ENCODE peak calls at places on chromosomes 5 and 9, in eight cellular contexts. One of them, this sample, is unnamed.

GRCh38 chr5:91433861-91434260 is 50.7 kb upstream of the ARRDC3 start:
- DNase-seq in PC-3: no peak
- DNase-seq in occipital lobe: no peak
- DNase-seq in amygdala: no peak
- DNase-seq in stimulated activated CD4-positive, alpha-beta T cell treated with anti-CD3 and anti-CD28 coated beads, Interleukin-1b, Interleukin-23, amount 100 ng/mL, for 24 hours: no peak
- DNase-seq in epithelial cell of esophagus: no peak
- DNase-seq in D341Med: no peak
- DNase-seq in HTR-8/SVneo: no peak
- DNase-seq in this sample: no peak

GRCh38 chr9:88532320-88532719 is 2.7 kb upstream of the NXNL2 start:
- DNase-seq in PC-3: no peak
- DNase-seq in occipital lobe: no peak
- DNase-seq in amygdala: no peak
- DNase-seq in stimulated activated CD4-positive, alpha-beta T cell treated with anti-CD3 and anti-CD28 coated beads, Interleukin-1b, Interleukin-23, amount 100 ng/mL, for 24 hours: no peak
- DNase-seq in epithelial cell of esophagus: peak
- DNase-seq in D341Med: no peak
- DNase-seq in HTR-8/SVneo: no peak
- DNase-seq in this sample: no peak

GRCh38 chr5:163408311-163408923 is 29.0 kb upstream of the CCNG1 start:
- DNase-seq in PC-3: peak
- DNase-seq in occipital lobe: peak
- DNase-seq in amygdala: peak
- DNase-seq in stimulated activated CD4-positive, alpha-beta T cell treated with anti-CD3 and anti-CD28 coated beads, Interleukin-1b, Interleukin-23, amount 100 ng/mL, for 24 hours: peak
- DNase-seq in epithelial cell of esophagus: peak
- DNase-seq in D341Med: peak
- DNase-seq in HTR-8/SVneo: peak
- DNase-seq in this sample: peak

GRCh38 chr9:131737426-131737825 is 2.5 kb downstream of the RAPGEF1 start:
- DNase-seq in PC-3: no peak
- DNase-seq in occipital lobe: no peak
- DNase-seq in amygdala: no peak
- DNase-seq in stimulated activated CD4-positive, alpha-beta T cell treated with anti-CD3 and anti-CD28 coated beads, Interleukin-1b, Interleukin-23, amount 100 ng/mL, for 24 hours: no peak
- DNase-seq in epithelial cell of esophagus: no peak
- DNase-seq in D341Med: no peak
- DNase-seq in HTR-8/SVneo: no peak
- DNase-seq in this sample: no peak

GRCh38 chr5:137605377-137605776 is 106.3 kb upstream of the SPOCK1 start:
- DNase-seq in PC-3: peak
- DNase-seq in occipital lobe: no peak
- DNase-seq in amygdala: no peak
- DNase-seq in stimulated activated CD4-positive, alpha-beta T cell treated with anti-CD3 and anti-CD28 coated beads, Interleukin-1b, Interleukin-23, amount 100 ng/mL, for 24 hours: no peak
- DNase-seq in epithelial cell of esophagus: peak
- DNase-seq in D341Med: no peak
- DNase-seq in HTR-8/SVneo: peak
- DNase-seq in this sample: no peak

GRCh38 chr5:150780180-150780692 is 1.7 kb downstream of the SMIM3 start:
- DNase-seq in PC-3: no peak
- DNase-seq in occipital lobe: no peak
- DNase-seq in amygdala: no peak
- DNase-seq in stimulated activated CD4-positive, alpha-beta T cell treated with anti-CD3 and anti-CD28 coated beads, Interleukin-1b, Interleukin-23, amount 100 ng/mL, for 24 hours: no peak
- DNase-seq in epithelial cell of esophagus: no peak
- DNase-seq in D341Med: no peak
- DNase-seq in HTR-8/SVneo: no peak
- DNase-seq in this sample: peak

GRCh38 chr5:124651663-124652513 is 94.6 kb downstream of the ZNF608 start:
- DNase-seq in PC-3: peak
- DNase-seq in occipital lobe: peak
- DNase-seq in amygdala: peak
- DNase-seq in stimulated activated CD4-positive, alpha-beta T cell treated with anti-CD3 and anti-CD28 coated beads, Interleukin-1b, Interleukin-23, amount 100 ng/mL, for 24 hours: peak
- DNase-seq in epithelial cell of esophagus: peak
- DNase-seq in D341Med: peak
- DNase-seq in HTR-8/SVneo: peak
- DNase-seq in this sample: peak

GRCh38 chr5:157217289-157218024 is 36.8 kb downstream of the ITK start:
- DNase-seq in PC-3: no peak
- DNase-seq in occipital lobe: peak
- DNase-seq in amygdala: no peak
- DNase-seq in stimulated activated CD4-positive, alpha-beta T cell treated with anti-CD3 and anti-CD28 coated beads, Interleukin-1b, Interleukin-23, amount 100 ng/mL, for 24 hours: no peak
- DNase-seq in epithelial cell of esophagus: no peak
- DNase-seq in D341Med: no peak
- DNase-seq in HTR-8/SVneo: no peak
- DNase-seq in this sample: no peak

GRCh38 chr9:116646661-116647514 is 40.2 kb upstream of the TRIM32 start:
- DNase-seq in PC-3: peak
- DNase-seq in occipital lobe: no peak
- DNase-seq in amygdala: peak
- DNase-seq in stimulated activated CD4-positive, alpha-beta T cell treated with anti-CD3 and anti-CD28 coated beads, Interleukin-1b, Interleukin-23, amount 100 ng/mL, for 24 hours: no peak
- DNase-seq in epithelial cell of esophagus: peak
- DNase-seq in D341Med: peak
- DNase-seq in HTR-8/SVneo: peak
- DNase-seq in this sample: peak

This sample was measured in SJCRH30.